ENCODE peak calls at places on chromosomes 4 and X, in seven cellular contexts. One of them, this sample, is unnamed.

GRCh38 chr4:157994863-157995262 is 178.0 kb downstream of the GASK1B start:
- DNase-seq in A549: peak; percentile 5
- DNase-seq in CD8-positive, alpha-beta memory T cell: no peak
- DNase-seq in MM.1S: no peak
- DNase-seq in Karpas-422: no peak
- DNase-seq in heart right ventricle: no peak
- DNase-seq in AG04450: no peak
- DNase-seq in this sample: no peak

GRCh38 chr4:94595880-94596483 is 144.2 kb downstream of the PDLIM5 start:
- DNase-seq in AG04450: peak; percentile 37
- DNase-seq in A549: peak; percentile 24
- DNase-seq in MM.1S: peak; percentile 56
- DNase-seq in heart right ventricle: no peak
- DNase-seq in CD8-positive, alpha-beta memory T cell: peak; percentile 9
- DNase-seq in Karpas-422: peak; percentile 67
- DNase-seq in this sample: no peak

GRCh38 chr4:119207051-119207450 is 5.5 kb upstream of the USP53 start:
- DNase-seq in A549: no peak
- DNase-seq in MM.1S: no peak
- DNase-seq in CD8-positive, alpha-beta memory T cell: no peak
- DNase-seq in AG04450: no peak
- DNase-seq in Karpas-422: no peak
- DNase-seq in heart right ventricle: no peak
- DNase-seq in this sample: no peak

GRCh38 chrX:2967584-2967983 is 38.4 kb upstream of the ARSD start:
- DNase-seq in heart right ventricle: no peak
- DNase-seq in A549: no peak
- DNase-seq in Karpas-422: no peak
- DNase-seq in MM.1S: no peak
- DNase-seq in CD8-positive, alpha-beta memory T cell: no peak
- DNase-seq in AG04450: no peak
- DNase-seq in this sample: no peak

GRCh38 chrX:39772057-39772832 is 325.5 kb downstream of the BCOR start:
- DNase-seq in heart right ventricle: no peak
- DNase-seq in MM.1S: peak; percentile 61
- DNase-seq in A549: no peak
- DNase-seq in AG04450: no peak
- DNase-seq in Karpas-422: no peak
- DNase-seq in CD8-positive, alpha-beta memory T cell: no peak
- DNase-seq in this sample: no peak

GRCh38 chrX:74421181-74422028 is at the start of gene SLC16A2:
- DNase-seq in MM.1S: peak; percentile 57
- DNase-seq in A549: peak; percentile 72
- DNase-seq in Karpas-422: no peak
- DNase-seq in AG04450: peak; percentile 49
- DNase-seq in CD8-positive, alpha-beta memory T cell: peak; percentile 26
- DNase-seq in heart right ventricle: peak; percentile 74
- DNase-seq in this sample: peak; percentile 78

GRCh38 chr4:45668086-45668485 is 455.8 kb downstream of the GABRG1 start:
- DNase-seq in CD8-positive, alpha-beta memory T cell: no peak
- DNase-seq in MM.1S: no peak
- DNase-seq in heart right ventricle: no peak
- DNase-seq in AG04450: no peak
- DNase-seq in Karpas-422: no peak
- DNase-seq in A549: no peak
- DNase-seq in this sample: no peak

GRCh38 chrX:33465137-33465536 is 253.8 kb upstream of the DMD start:
- DNase-seq in A549: no peak
- DNase-seq in heart right ventricle: no peak
- DNase-seq in AG04450: no peak
- DNase-seq in CD8-positive, alpha-beta memory T cell: no peak
- DNase-seq in MM.1S: no peak
- DNase-seq in Karpas-422: peak; percentile 41
- DNase-seq in this sample: no peak

GRCh38 chr4:108766058-108766457 is 3.2 kb upstream of the ETNPPL start:
- DNase-seq in A549: no peak
- DNase-seq in Karpas-422: no peak
- DNase-seq in AG04450: no peak
- DNase-seq in heart right ventricle: no peak
- DNase-seq in CD8-positive, alpha-beta memory T cell: no peak
- DNase-seq in MM.1S: no peak
- DNase-seq in this sample: no peak

GRCh38 chrX:47483310-47484268 is 567 bp upstream of the ZNF41 start:
- DNase-seq in heart right ventricle: peak; percentile 31
- DNase-seq in AG04450: no peak
- DNase-seq in Karpas-422: peak; percentile 56
- DNase-seq in A549: no peak
- DNase-seq in MM.1S: no peak
- DNase-seq in CD8-positive, alpha-beta memory T cell: no peak
- DNase-seq in this sample: no peak

GRCh38 chrX:115372026-115372610 is 82.6 kb downstream of the LUZP4 start:
- DNase-seq in A549: peak; percentile 53
- DNase-seq in Karpas-422: no peak
- DNase-seq in AG04450: no peak
- DNase-seq in heart right ventricle: no peak
- DNase-seq in CD8-positive, alpha-beta memory T cell: no peak
- DNase-seq in MM.1S: no peak
- DNase-seq in this sample: no peak

GRCh38 chr4:118765399-118765798 is 70.5 kb downstream of the SEC24D start:
- DNase-seq in MM.1S: no peak
- DNase-seq in AG04450: peak; percentile 95
- DNase-seq in CD8-positive, alpha-beta memory T cell: no peak
- DNase-seq in Karpas-422: no peak
- DNase-seq in A549: peak; percentile 17
- DNase-seq in heart right ventricle: no peak
- DNase-seq in this sample: no peak

GRCh38 chrX:104136241-104137019 is 20.4 kb downstream of the SLC25A53 start:
- DNase-seq in MM.1S: peak; percentile 69
- DNase-seq in A549: peak; percentile 70
- DNase-seq in Karpas-422: peak; percentile 88
- DNase-seq in CD8-positive, alpha-beta memory T cell: peak; percentile 62
- DNase-seq in heart right ventricle: no peak
- DNase-seq in AG04450: peak; percentile 79
- DNase-seq in this sample: peak; percentile 45

GRCh38 chr4:53558061-53558801 is 33.1 kb downstream of the LNX1 start:
- DNase-seq in MM.1S: no peak
- DNase-seq in AG04450: no peak
- DNase-seq in A549: no peak
- DNase-seq in heart right ventricle: no peak
- DNase-seq in Karpas-422: no peak
- DNase-seq in CD8-positive, alpha-beta memory T cell: no peak
- DNase-seq in this sample: peak; percentile 45

GRCh38 chr4:65383589-65384305 is 286.5 kb downstream of the EPHA5 start:
- DNase-seq in Karpas-422: no peak
- DNase-seq in AG04450: no peak
- DNase-seq in MM.1S: no peak
- DNase-seq in CD8-positive, alpha-beta memory T cell: no peak
- DNase-seq in A549: peak; percentile 0
- DNase-seq in heart right ventricle: no peak
- DNase-seq in this sample: no peak

GRCh38 chrX:152601848-152602616 is 35.7 kb upstream of the GABRQ start:
- DNase-seq in AG04450: no peak
- DNase-seq in MM.1S: no peak
- DNase-seq in CD8-positive, alpha-beta memory T cell: no peak
- DNase-seq in heart right ventricle: no peak
- DNase-seq in Karpas-422: peak; percentile 85
- DNase-seq in A549: no peak
- DNase-seq in this sample: no peak

GRCh38 chr4:3709061-3709845 is 56.9 kb upstream of the ADRA2C start:
- DNase-seq in Karpas-422: no peak
- DNase-seq in MM.1S: no peak
- DNase-seq in heart right ventricle: no peak
- DNase-seq in AG04450: no peak
- DNase-seq in CD8-positive, alpha-beta memory T cell: no peak
- DNase-seq in A549: no peak
- DNase-seq in this sample: no peak

GRCh38 chrX:131288738-131289511 is at the start of gene IGSF1:
- DNase-seq in CD8-positive, alpha-beta memory T cell: no peak
- DNase-seq in heart right ventricle: peak; percentile 19
- DNase-seq in A549: no peak
- DNase-seq in Karpas-422: no peak
- DNase-seq in MM.1S: peak; percentile 49
- DNase-seq in AG04450: no peak
- DNase-seq in this sample: peak; percentile 6

DNA sequence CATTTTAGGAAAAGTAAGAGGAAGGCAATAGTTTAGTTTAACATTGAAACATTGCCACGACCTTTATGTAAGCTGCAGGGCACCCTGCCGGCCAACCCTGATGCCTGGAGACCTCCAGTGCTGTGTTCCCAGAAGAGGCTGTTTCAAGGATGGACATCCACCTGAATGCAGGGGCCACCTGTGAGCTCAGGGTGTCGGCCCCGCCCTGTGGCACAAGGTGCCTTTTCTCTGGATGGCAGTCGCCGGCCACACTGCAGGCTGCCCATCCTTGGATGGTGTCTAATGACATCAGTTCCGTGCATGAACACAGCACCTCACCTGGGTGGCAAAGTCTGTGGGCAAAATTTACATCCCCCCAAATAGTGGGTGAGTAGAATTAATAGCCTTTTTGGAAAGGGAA is 180.0 kb downstream of the AFAP1 start:
- DNase-seq in Karpas-422: no peak
- DNase-seq in A549: no peak
- DNase-seq in heart right ventricle: no peak
- DNase-seq in MM.1S: no peak
- DNase-seq in AG04450: no peak
- DNase-seq in CD8-positive, alpha-beta memory T cell: no peak
- DNase-seq in this sample: no peak
- H3K27ac ChIP-seq in Karpas-422: no peak overlapping the region
- H3K27ac ChIP-seq in A549: peak overlapping the region; percentile 82
- H3K27ac ChIP-seq in heart right ventricle: no peak overlapping the region
- H3K27ac ChIP-seq in MM.1S: no peak overlapping the region
- H3K27ac ChIP-seq in AG04450: no peak overlapping the region
- H3K27ac ChIP-seq in CD8-positive, alpha-beta memory T cell: peak overlapping the region; percentile 39
- H3K27ac ChIP-seq in this sample: no peak overlapping the region

GRCh38 chr4:128385683-128386304 is 98.2 kb upstream of the PGRMC2 start:
- DNase-seq in AG04450: no peak
- DNase-seq in MM.1S: no peak
- DNase-seq in Karpas-422: peak; percentile 89
- DNase-seq in A549: peak; percentile 21
- DNase-seq in CD8-positive, alpha-beta memory T cell: no peak
- DNase-seq in heart right ventricle: no peak
- DNase-seq in this sample: no peak

GRCh38 chr4:128384765-128385164 is 97.2 kb upstream of the PGRMC2 start:
- DNase-seq in CD8-positive, alpha-beta memory T cell: no peak
- DNase-seq in MM.1S: no peak
- DNase-seq in AG04450: no peak
- DNase-seq in Karpas-422: no peak
- DNase-seq in A549: no peak
- DNase-seq in heart right ventricle: no peak
- DNase-seq in this sample: no peak

GRCh38 chr4:128385199-128385598 is 97.6 kb upstream of the PGRMC2 start:
- DNase-seq in MM.1S: no peak
- DNase-seq in A549: no peak
- DNase-seq in CD8-positive, alpha-beta memory T cell: no peak
- DNase-seq in Karpas-422: no peak
- DNase-seq in AG04450: no peak
- DNase-seq in heart right ventricle: no peak
- DNase-seq in this sample: no peak

GRCh38 chr4:128381748-128382559 is 94.3 kb upstream of the PGRMC2 start:
- DNase-seq in heart right ventricle: no peak
- DNase-seq in CD8-positive, alpha-beta memory T cell: no peak
- DNase-seq in MM.1S: no peak
- DNase-seq in Karpas-422: no peak
- DNase-seq in A549: no peak
- DNase-seq in AG04450: no peak
- DNase-seq in this sample: no peak

GRCh38 chr4:128384091-128384520 is 96.5 kb upstream of the PGRMC2 start:
- DNase-seq in CD8-positive, alpha-beta memory T cell: no peak
- DNase-seq in A549: no peak
- DNase-seq in MM.1S: no peak
- DNase-seq in AG04450: no peak
- DNase-seq in heart right ventricle: no peak
- DNase-seq in Karpas-422: no peak
- DNase-seq in this sample: no peak
- H3K27ac ChIP-seq in CD8-positive, alpha-beta memory T cell: no peak overlapping the region
- H3K27ac ChIP-seq in A549: peak overlapping the region; percentile 87
- H3K27ac ChIP-seq in MM.1S: no peak overlapping the region
- H3K27ac ChIP-seq in AG04450: peak overlapping the region; percentile 23
- H3K27ac ChIP-seq in heart right ventricle: no peak overlapping the region
- H3K27ac ChIP-seq in Karpas-422: no peak overlapping the region
- H3K27ac ChIP-seq in this sample: no peak overlapping the region

GRCh38 chr4:76690091-76690905 is 207.6 kb downstream of the SOWAHB start:
- DNase-seq in heart right ventricle: no peak
- DNase-seq in AG04450: no peak
- DNase-seq in Karpas-422: no peak
- DNase-seq in CD8-positive, alpha-beta memory T cell: no peak
- DNase-seq in A549: peak; percentile 14
- DNase-seq in MM.1S: no peak
- DNase-seq in this sample: no peak
- H3K27ac ChIP-seq in heart right ventricle: no peak overlapping the region
- H3K27ac ChIP-seq in AG04450: no peak overlapping the region
- H3K27ac ChIP-seq in Karpas-422: no peak overlapping the region
- H3K27ac ChIP-seq in CD8-positive, alpha-beta memory T cell: no peak overlapping the region
- H3K27ac ChIP-seq in A549: peak overlapping the region; percentile 90
- H3K27ac ChIP-seq in MM.1S: peak overlapping the region; percentile 98
- H3K27ac ChIP-seq in this sample: no peak overlapping the region

GRCh38 chrX:24054182-24055042 is at the start of gene EIF2S3:
- DNase-seq in Karpas-422: peak; percentile 95
- DNase-seq in MM.1S: peak; percentile 94
- DNase-seq in AG04450: peak; percentile 86
- DNase-seq in CD8-positive, alpha-beta memory T cell: peak; percentile 96
- DNase-seq in A549: peak; percentile 77
- DNase-seq in heart right ventricle: peak; percentile 80
- DNase-seq in this sample: peak; percentile 78
- H3K27ac ChIP-seq in Karpas-422: peak within 1 kb of the TSS; percentile 37
- H3K27ac ChIP-seq in MM.1S: peak within 1 kb of the TSS; percentile 93
- H3K27ac ChIP-seq in AG04450: peak within 1 kb of the TSS; percentile 90
- H3K27ac ChIP-seq in CD8-positive, alpha-beta memory T cell: peak within 1 kb of the TSS; percentile 90
- H3K27ac ChIP-seq in A549: no peak within 1 kb of the TSS
- H3K27ac ChIP-seq in heart right ventricle: peak within 1 kb of the TSS; percentile 94
- H3K27ac ChIP-seq in this sample: peak within 1 kb of the TSS; percentile 99

This sample was measured in caudate nucleus.